ENCODE peak calls at places on chromosomes 16 and 17, in nine cellular contexts. One of them, this sample, is unnamed.
A peak's percentile ranks its signal among the peaks of the same experiment; 100 is the strongest.

GRCh38 chr16:29745126-29745852 is 501 bp downstream of the C16orf54 start:
- DNase-seq in cardiac muscle cell: no peak
- DNase-seq in NCI-H1436: no peak
- DNase-seq in thyroid gland: no peak
- DNase-seq in AG04449: no peak
- DNase-seq in iris pigment epithelial cell: no peak
- DNase-seq in Right ventricle myocardium superior: no peak
- DNase-seq in nephron progenitor cell: no peak
- DNase-seq in AG20443: no peak
- DNase-seq in this sample: no peak

GRCh38 chr17:43210576-43210975 is 1.1 kb upstream of the TMEM106A start:
- DNase-seq in cardiac muscle cell: no peak
- DNase-seq in NCI-H1436: no peak
- DNase-seq in thyroid gland: no peak
- DNase-seq in AG04449: no peak
- DNase-seq in iris pigment epithelial cell: no peak
- DNase-seq in Right ventricle myocardium superior: no peak
- DNase-seq in nephron progenitor cell: no peak
- DNase-seq in AG20443: no peak
- DNase-seq in this sample: no peak

GRCh38 chr16:15961060-15961511 is 11.7 kb downstream of the ABCC1 start:
- DNase-seq in cardiac muscle cell: no peak
- DNase-seq in NCI-H1436: no peak
- DNase-seq in thyroid gland: no peak
- DNase-seq in AG04449: no peak
- DNase-seq in iris pigment epithelial cell: peak; percentile 66
- DNase-seq in Right ventricle myocardium superior: no peak
- DNase-seq in nephron progenitor cell: no peak
- DNase-seq in AG20443: no peak
- DNase-seq in this sample: no peak

GRCh38 chr17:49579522-49579921 is 3.9 kb downstream of the NXPH3 start:
- DNase-seq in cardiac muscle cell: no peak
- DNase-seq in NCI-H1436: no peak
- DNase-seq in thyroid gland: no peak
- DNase-seq in AG04449: no peak
- DNase-seq in iris pigment epithelial cell: no peak
- DNase-seq in Right ventricle myocardium superior: no peak
- DNase-seq in nephron progenitor cell: no peak
- DNase-seq in AG20443: no peak
- DNase-seq in this sample: no peak

GRCh38 chr17:64187093-64187895 is 57.4 kb upstream of the ERN1 start:
- DNase-seq in cardiac muscle cell: no peak
- DNase-seq in NCI-H1436: no peak
- DNase-seq in thyroid gland: no peak
- DNase-seq in AG04449: no peak
- DNase-seq in iris pigment epithelial cell: no peak
- DNase-seq in Right ventricle myocardium superior: no peak
- DNase-seq in nephron progenitor cell: no peak
- DNase-seq in AG20443: no peak
- DNase-seq in this sample: peak; percentile 40

GRCh38 chr17:17919169-17920107 is 52.8 kb downstream of the TOM1L2 start:
- DNase-seq in cardiac muscle cell: peak; percentile 79
- DNase-seq in NCI-H1436: peak; percentile 74
- DNase-seq in thyroid gland: peak; percentile 84
- DNase-seq in AG04449: no peak
- DNase-seq in iris pigment epithelial cell: peak; percentile 81
- DNase-seq in Right ventricle myocardium superior: peak; percentile 72
- DNase-seq in nephron progenitor cell: peak; percentile 75
- DNase-seq in AG20443: peak; percentile 76
- DNase-seq in this sample: peak; percentile 83

GRCh38 chr16:14324581-14324980 is 253.5 kb downstream of the MRTFB start:
- DNase-seq in cardiac muscle cell: peak; percentile 35
- DNase-seq in NCI-H1436: no peak
- DNase-seq in thyroid gland: peak; percentile 48
- DNase-seq in AG04449: no peak
- DNase-seq in iris pigment epithelial cell: peak; percentile 54
- DNase-seq in Right ventricle myocardium superior: no peak
- DNase-seq in nephron progenitor cell: no peak
- DNase-seq in AG20443: no peak
- DNase-seq in this sample: no peak

GRCh38 chr16:53757971-53758609 is 54.1 kb downstream of the FTO start:
- DNase-seq in cardiac muscle cell: no peak
- DNase-seq in NCI-H1436: no peak
- DNase-seq in thyroid gland: no peak
- DNase-seq in AG04449: no peak
- DNase-seq in iris pigment epithelial cell: no peak
- DNase-seq in Right ventricle myocardium superior: no peak
- DNase-seq in nephron progenitor cell: no peak
- DNase-seq in AG20443: no peak
- DNase-seq in this sample: no peak

GRCh38 chr17:76246080-76247066 is 6.1 kb upstream of the RNF157 start:
- DNase-seq in cardiac muscle cell: peak; percentile 63
- DNase-seq in NCI-H1436: no peak
- DNase-seq in thyroid gland: no peak
- DNase-seq in AG04449: no peak
- DNase-seq in iris pigment epithelial cell: peak; percentile 70
- DNase-seq in Right ventricle myocardium superior: no peak
- DNase-seq in nephron progenitor cell: peak; percentile 38
- DNase-seq in AG20443: no peak
- DNase-seq in this sample: no peak

GRCh38 chr17:27415090-27415795 is 41.0 kb upstream of the KSR1 start:
- DNase-seq in cardiac muscle cell: no peak
- DNase-seq in NCI-H1436: no peak
- DNase-seq in thyroid gland: no peak
- DNase-seq in AG04449: no peak
- DNase-seq in iris pigment epithelial cell: no peak
- DNase-seq in Right ventricle myocardium superior: no peak
- DNase-seq in nephron progenitor cell: no peak
- DNase-seq in AG20443: no peak
- DNase-seq in this sample: no peak

GRCh38 chr17:79082311-79083190 is 7.9 kb downstream of the ENGASE start:
- DNase-seq in cardiac muscle cell: peak; percentile 39
- DNase-seq in NCI-H1436: peak; percentile 46
- DNase-seq in thyroid gland: peak; percentile 22
- DNase-seq in AG04449: no peak
- DNase-seq in iris pigment epithelial cell: peak; percentile 25
- DNase-seq in Right ventricle myocardium superior: peak; percentile 65
- DNase-seq in nephron progenitor cell: peak; percentile 73
- DNase-seq in AG20443: peak; percentile 86
- DNase-seq in this sample: peak; percentile 86

This sample was measured in ecto neural progenitor cell.